ENCODE peak calls at places on chromosomes 12 and 14, in six cellular contexts. A is adrenal gland, E is aorta, Y is endodermal cell, T is Karpas-422, R is iPS DF 6.9. M is an unnamed sample. For H3K4me1 and H3K27me3, the result is how much of the 10 kb centered on the place peaks cover.

GRCh38 chr12:108289342-108290131 is 49.6 kb downstream of the CMKLR1 start:
- DNase-seq in R (no peak), T (no peak), Y (peak), A (no peak), E (peak), M (peak)

GRCh38 chr12:26298785-26299621 is 103.6 kb downstream of the SSPN start:
- DNase-seq in Y (no peak), E (no peak), R (no peak), T (peak), A (no peak), M (no peak)

GRCh38 chr12:124913474-124914391 is 717 bp downstream of the UBC start:
- DNase-seq in R (no peak), E (peak), A (peak), Y (peak), T (peak), M (peak)

GRCh38 chr14:50823763-50824636 is 7.0 kb downstream of the NIN start:
- DNase-seq in T (peak), E (no peak), A (no peak), R (no peak), Y (no peak), M (no peak)

GRCh38 chr12:30989754-30990153 is 63.2 kb downstream of the TSPAN11 start:
- DNase-seq in T (peak), E (no peak), R (peak), A (peak), Y (peak), M (peak)

GRCh38 chr12:108309674-108310312 is 29.3 kb downstream of the CMKLR1 start:
- DNase-seq in E (no peak), Y (no peak), A (no peak), R (no peak), T (no peak), M (no peak)

GRCh38 chr14:61661471-61661988 is 33.8 kb upstream of the HIF1A start:
- DNase-seq in Y (no peak), E (no peak), T (peak), A (no peak), R (no peak), M (no peak)

GRCh38 chr14:58969951-58970751 is 218.3 kb upstream of the DAAM1 start:
- DNase-seq in Y (peak), T (no peak), R (no peak), A (no peak), E (no peak), M (no peak)

GRCh38 chr14:88834883-88835431 is 10.5 kb downstream of the TTC8 start:
- DNase-seq in R (no peak), Y (no peak), E (no peak), A (no peak), T (no peak), M (no peak)

GRCh38 chr14:34713681-34714319 is 593 bp downstream of the CFL2 start:
- DNase-seq in T (peak), Y (no peak), E (peak), A (no peak), R (no peak), M (peak)

GRCh38 chr12:121217066-121217465 is 7.1 kb downstream of the P2RX4 start:
- DNase-seq in T (no peak), R (no peak), A (no peak), Y (no peak), E (no peak), M (no peak)

DNA sequence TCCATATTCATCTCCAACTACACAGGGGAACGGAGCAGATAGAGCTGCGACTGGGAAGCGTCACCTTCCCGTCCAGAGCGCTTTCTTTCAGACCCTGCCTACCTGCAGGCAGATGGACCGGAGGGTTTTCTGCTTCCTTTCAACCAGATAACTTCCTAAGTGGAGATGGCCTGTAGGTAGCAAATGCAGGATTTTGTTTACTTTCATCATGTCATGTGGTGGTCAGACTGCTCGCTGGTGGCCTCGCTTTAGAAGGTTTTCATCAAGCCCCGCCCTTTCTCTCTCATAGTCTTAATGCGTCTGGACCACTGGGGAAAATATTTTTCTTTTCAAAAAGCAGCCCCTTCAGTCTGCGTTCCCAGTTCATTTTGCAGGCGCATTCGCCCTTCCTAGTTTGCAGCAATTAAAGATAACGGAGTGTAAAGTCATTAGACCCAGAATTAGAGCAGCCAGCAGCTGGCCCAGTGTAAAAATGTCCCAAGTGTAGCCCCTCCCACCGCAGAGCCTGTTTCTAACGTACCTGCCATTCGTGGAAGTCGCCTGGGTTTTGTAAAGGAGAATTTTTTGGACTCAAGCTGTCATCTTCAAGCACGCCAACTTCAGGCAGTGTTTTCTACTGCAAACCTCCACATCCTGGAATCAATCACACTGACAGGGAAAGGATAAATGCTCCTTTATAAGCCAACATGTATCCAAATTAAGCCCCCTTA is 68.9 kb downstream of the TESC start:
- DNase-seq in R (no peak), E (peak), A (peak), Y (peak), T (no peak), M (no peak)
- H3K4me1 ChIP-seq in R (under half), E (under half), A (under half), Y (under half), T (half or more), M (under half)

DNA sequence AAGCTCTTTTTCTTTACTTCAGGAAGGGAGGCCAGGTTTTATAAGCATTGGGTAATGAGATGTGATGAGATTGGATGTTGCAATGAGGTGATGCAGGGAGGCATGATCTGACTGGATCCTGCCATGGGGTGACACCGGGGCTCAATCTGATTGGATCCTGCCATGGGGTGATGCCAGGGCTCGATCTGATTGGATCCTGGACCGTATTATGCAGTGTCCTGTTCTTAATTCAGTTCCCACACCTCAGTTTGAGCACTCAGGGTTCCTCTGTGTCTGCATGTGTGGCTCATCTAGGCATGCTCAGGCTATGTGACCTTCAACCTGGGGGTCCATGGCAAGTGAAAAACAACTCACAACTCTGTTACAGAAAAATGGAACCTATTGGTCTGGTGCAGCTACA is 166.4 kb downstream of the SLC15A4 start:
- DNase-seq in E (no peak), Y (no peak), T (no peak), R (no peak), A (no peak), M (no peak)
- H3K27me3 ChIP-seq in E (under half), Y (under half), T (under half), R (under half), A (under half), M (under half)

DNA sequence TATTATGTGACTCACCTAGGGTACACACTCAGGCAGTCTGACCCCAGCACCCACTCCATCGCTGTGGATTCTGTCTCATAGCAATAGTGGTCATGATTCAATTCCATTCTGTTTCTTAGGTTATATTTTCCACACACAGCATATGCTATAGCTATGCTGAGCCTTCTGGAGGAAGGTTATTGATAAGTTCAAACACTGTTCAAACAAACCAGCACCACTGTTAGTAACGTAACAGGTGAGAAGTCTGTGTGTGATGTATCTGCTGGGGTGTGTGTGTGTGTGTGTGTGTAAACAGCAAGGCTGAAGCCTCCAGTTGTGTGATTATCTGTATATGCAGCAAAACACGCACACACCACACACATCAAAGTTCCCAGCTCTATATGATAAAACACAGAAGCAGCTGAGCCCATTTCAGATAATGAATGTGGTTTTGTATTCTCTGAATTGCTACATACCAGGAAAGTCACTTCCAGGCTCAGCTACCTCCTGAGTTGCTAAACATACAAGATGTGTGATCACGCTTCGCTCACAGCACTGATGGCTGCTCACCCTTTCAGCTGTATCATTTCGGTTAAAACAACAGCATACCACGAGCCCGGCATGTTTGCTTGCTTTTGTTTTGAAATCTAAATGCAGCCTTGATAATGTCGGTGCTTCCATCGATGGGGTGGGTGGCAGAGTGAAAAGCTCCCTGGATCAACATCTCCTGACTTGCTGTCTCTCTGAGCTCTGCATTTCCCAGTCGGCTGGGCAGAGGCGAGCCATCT is 6.8 kb upstream of the SYNE3 start:
- DNase-seq in E (no peak), T (no peak), R (no peak), Y (peak), A (peak), M (no peak)
- H3K4me3 ChIP-seq in E (no peak), T (peak), R (no peak), Y (peak), A (no peak), M (no peak)

GRCh38 chr12:46660719-46661118 is 165.1 kb downstream of the SLC38A4 start:
- DNase-seq in R (no peak), A (no peak), E (no peak), T (no peak), Y (no peak), M (no peak)

GRCh38 chr12:46663297-46663696 is 162.5 kb downstream of the SLC38A4 start:
- DNase-seq in R (no peak), A (no peak), Y (no peak), T (no peak), E (no peak), M (no peak)

GRCh38 chr12:46659844-46660243 is 166.0 kb downstream of the SLC38A4 start:
- DNase-seq in A (no peak), Y (no peak), R (no peak), E (no peak), T (no peak), M (no peak)

GRCh38 chr12:46660276-46660675 is 165.5 kb downstream of the SLC38A4 start:
- DNase-seq in Y (no peak), A (no peak), T (no peak), E (no peak), R (no peak), M (no peak)

GRCh38 chr12:46661161-46661845 is 164.5 kb downstream of the SLC38A4 start:
- DNase-seq in E (no peak), Y (peak), R (no peak), A (peak), T (peak), M (peak)
- H3K4me1 ChIP-seq in E (under half), Y (under half), R (under half), A (under half), T (under half), M (under half)

GRCh38 chr14:25413058-25413457 is 363.1 kb upstream of the STXBP6 start:
- DNase-seq in E (no peak), Y (no peak), T (no peak), R (no peak), A (no peak), M (no peak)
- H3K27me3 ChIP-seq in E (under half), Y (under half), T (under half), R (under half), A (under half), M (under half)

DNA sequence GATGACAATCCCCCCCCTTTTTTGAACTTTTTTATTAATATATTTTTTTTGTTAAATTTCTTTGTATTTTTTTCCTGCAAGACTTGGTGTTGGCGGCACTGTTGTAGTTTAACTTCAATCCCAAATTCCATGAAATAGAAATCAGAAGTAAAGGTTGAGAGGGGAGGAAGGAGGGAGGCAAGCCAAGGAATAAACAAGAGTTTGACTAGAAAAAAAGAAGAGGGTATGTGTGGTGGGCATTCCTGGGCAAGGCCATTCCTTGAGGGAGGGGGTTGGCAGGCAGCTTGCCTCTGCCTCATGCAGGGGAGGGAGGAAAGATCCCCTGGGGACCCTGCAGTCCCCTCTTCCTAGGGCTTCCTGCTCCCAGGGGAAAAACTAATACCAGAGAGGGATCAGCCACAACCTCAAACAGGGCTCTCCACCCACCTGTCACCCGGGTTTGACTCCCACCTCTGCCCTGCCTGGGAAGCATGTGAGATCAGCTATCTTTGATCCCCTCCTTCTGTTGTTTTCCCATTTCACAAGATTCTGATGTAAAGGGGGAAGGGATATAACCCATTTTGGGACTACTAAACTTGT is 519 bp upstream of the AP1G2 start:
- DNase-seq in A (no peak), E (no peak), T (peak), R (no peak), Y (no peak), M (no peak)
- H3K4me3 ChIP-seq in A (no peak), E (no peak), T (peak), R (no peak), Y (peak), M (peak)

GRCh38 chr14:100085451-100085850 is 20.2 kb downstream of the EVL start:
- DNase-seq in A (no peak), T (no peak), R (no peak), E (no peak), Y (no peak), M (no peak)
- H3K4me1 ChIP-seq in A (under half), T (under half), R (under half), E (under half), Y (under half), M (under half)

GRCh38 chr14:56460469-56460868 is 119.1 kb upstream of the TMEM260 start:
- DNase-seq in T (no peak), R (no peak), A (no peak), Y (no peak), E (no peak), M (no peak)
- H3K27me3 ChIP-seq in T (under half), R (under half), A (under half), Y (under half), E (under half), M (under half)

DNA sequence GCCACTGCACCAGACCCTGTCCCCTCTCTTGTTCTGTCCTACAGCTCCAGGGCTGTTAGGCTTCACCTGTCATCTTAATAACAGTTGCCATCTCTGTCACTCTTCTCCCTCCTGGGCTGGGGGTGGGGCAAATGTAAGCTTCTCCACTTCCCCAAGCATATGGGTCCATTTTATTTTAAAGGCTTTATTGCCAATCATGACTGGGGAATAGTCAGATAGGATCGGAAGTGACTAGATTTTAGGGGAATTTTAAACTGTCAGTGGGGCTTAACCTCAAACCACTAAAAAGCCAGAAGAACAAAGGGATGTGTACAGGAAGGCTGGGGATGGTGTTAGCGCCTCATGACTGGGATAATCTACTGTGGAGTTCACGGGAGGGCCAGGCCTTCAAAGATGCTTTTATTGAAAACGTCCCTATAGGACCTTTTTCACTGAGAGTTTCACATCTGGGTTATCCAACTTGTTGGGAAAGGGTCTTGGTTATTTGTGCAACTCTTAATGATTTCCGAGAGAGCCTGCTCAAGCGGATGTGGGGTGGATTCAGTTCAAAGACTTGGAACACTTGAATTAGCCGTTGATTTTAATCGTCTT is 41.6 kb downstream of the CHST11 start:
- DNase-seq in Y (no peak), E (no peak), A (no peak), R (no peak), T (no peak), M (no peak)
- H3K4me3 ChIP-seq in Y (no peak), E (no peak), A (no peak), R (no peak), T (no peak), M (no peak)

M was measured in testis.